ENCODE peak calls at places on chromosomes 1 and 21, in six cellular contexts. R, W, X, M, Y and K are unnamed samples.

GRCh38 chr1:4696753-4697152 is 42.3 kb downstream of the AJAP1 start:
- DNase-seq in X (no peak), W (peak), R (no peak), Y (no peak), M (no peak), K (no peak)

GRCh38 chr1:231181271-231181670 is 19.4 kb downstream of the TRIM67 start:
- DNase-seq in Y (no peak), W (no peak), X (no peak), M (no peak), R (no peak), K (no peak)

GRCh38 chr1:10947181-10947580 is 65.3 kb upstream of the TARDBP start:
- DNase-seq in W (peak), Y (no peak), X (no peak), R (no peak), M (no peak), K (no peak)

GRCh38 chr1:246161626-246162025 is 345.5 kb downstream of the SMYD3 start:
- DNase-seq in M (no peak), X (no peak), R (peak), Y (no peak), W (no peak), K (no peak)

GRCh38 chr1:36134805-36135339 is 9.8 kb upstream of the COL8A2 start:
- DNase-seq in R (peak), Y (peak), M (no peak), W (no peak), X (peak), K (peak)

GRCh38 chr1:21869620-21870121 is 57.6 kb downstream of the LDLRAD2 start:
- DNase-seq in R (peak), W (peak), X (peak), M (no peak), Y (peak), K (no peak)

GRCh38 chr1:118504231-118504644 is 319.2 kb upstream of the SPAG17 start:
- DNase-seq in R (no peak), X (no peak), Y (no peak), M (no peak), W (no peak), K (no peak)

GRCh38 chr21:34197561-34197960 is 124.2 kb downstream of the MRPS6 start:
- DNase-seq in M (no peak), W (no peak), X (no peak), Y (no peak), R (no peak), K (peak)

GRCh38 chr1:20787775-20788488 is 825 bp upstream of the HP1BP3 start:
- DNase-seq in X (peak), W (no peak), R (peak), M (no peak), Y (no peak), K (peak)

GRCh38 chr1:198157847-198158765 is 1.3 kb downstream of the NEK7 start:
- DNase-seq in M (no peak), W (no peak), X (no peak), R (peak), Y (no peak), K (peak)

GRCh38 chr1:32623775-32624174 is 26.6 kb downstream of the ZBTB8OS start:
- DNase-seq in Y (no peak), R (no peak), X (no peak), M (no peak), W (no peak), K (no peak)

GRCh38 chr1:215052656-215053055 is 29.9 kb upstream of the KCNK2 start:
- DNase-seq in R (no peak), Y (no peak), M (no peak), X (no peak), W (no peak), K (no peak)

GRCh38 chr1:162443906-162444305 is 32.0 kb upstream of the SH2D1B start:
- DNase-seq in Y (no peak), W (no peak), M (no peak), R (no peak), X (no peak), K (no peak)

GRCh38 chr1:184685116-184685515 is 69.5 kb downstream of the EDEM3 start:
- DNase-seq in M (no peak), R (no peak), Y (peak), W (no peak), X (no peak), K (no peak)

GRCh38 chr1:182839209-182840065 is at the start of gene DHX9:
- DNase-seq in M (peak), X (peak), W (peak), Y (peak), R (peak), K (peak)

GRCh38 chr1:182845379-182845778 is 6.2 kb downstream of the DHX9 start:
- DNase-seq in R (no peak), W (no peak), X (no peak), M (no peak), Y (no peak), K (no peak)

GRCh38 chr1:182842265-182842664 is 3.1 kb downstream of the DHX9 start:
- DNase-seq in R (no peak), W (no peak), M (no peak), X (no peak), Y (no peak), K (no peak)

GRCh38 chr1:182845894-182846293 is 6.7 kb downstream of the DHX9 start:
- DNase-seq in R (no peak), M (no peak), X (no peak), W (no peak), Y (no peak), K (no peak)

GRCh38 chr1:182841368-182841988 is 2.3 kb downstream of the DHX9 start:
- DNase-seq in X (no peak), M (no peak), R (peak), Y (no peak), W (no peak), K (peak)
- H3K4me3 ChIP-seq in X (no peak), M (peak), R (peak), Y (no peak), W (peak), K (peak)

DNA sequence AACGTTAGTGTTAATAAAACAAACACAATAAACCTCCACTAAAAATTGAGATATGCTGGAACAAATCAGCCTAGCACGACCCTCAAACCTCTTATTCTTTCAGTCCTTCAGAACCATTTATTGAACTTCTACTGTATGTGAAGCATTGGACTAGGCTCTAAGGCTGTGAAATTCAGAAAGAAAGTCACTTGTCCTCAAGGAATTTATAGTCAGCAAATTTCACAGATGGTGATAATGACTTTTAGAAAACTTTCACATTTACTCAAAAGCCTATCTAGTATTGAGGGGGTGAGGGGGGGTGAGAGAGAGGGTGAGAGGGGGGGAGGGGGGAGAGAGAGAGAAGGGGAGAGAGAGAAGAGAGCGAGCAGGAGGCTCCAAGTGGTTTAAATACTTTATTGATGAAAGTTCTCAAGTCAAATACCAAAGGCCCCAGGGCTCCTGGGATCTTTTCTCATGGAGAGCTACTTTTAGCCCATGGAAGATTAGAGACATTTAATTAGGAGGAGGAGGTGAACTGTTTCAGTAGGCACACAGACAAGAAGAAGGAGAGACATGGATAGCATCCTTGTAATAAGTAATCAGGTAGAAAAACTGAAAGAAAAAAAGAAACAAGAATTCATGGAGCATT is 66.3 kb upstream of the SSX2IP start:
- DNase-seq in Y (no peak), M (no peak), W (no peak), X (no peak), R (no peak), K (no peak)
- TF ChIP-seq POLR2A in Y (no peak), M (no peak), W (no peak), X (no peak), R (no peak), K (no peak)

GRCh38 chr1:199956005-199956404 is 71.5 kb upstream of the NR5A2 start:
- DNase-seq in X (peak), W (no peak), R (no peak), M (no peak), Y (no peak), K (no peak)
- TF ChIP-seq CTCF in X (no peak), W (no peak), R (no peak), M (no peak), Y (no peak), K (no peak)

DNA sequence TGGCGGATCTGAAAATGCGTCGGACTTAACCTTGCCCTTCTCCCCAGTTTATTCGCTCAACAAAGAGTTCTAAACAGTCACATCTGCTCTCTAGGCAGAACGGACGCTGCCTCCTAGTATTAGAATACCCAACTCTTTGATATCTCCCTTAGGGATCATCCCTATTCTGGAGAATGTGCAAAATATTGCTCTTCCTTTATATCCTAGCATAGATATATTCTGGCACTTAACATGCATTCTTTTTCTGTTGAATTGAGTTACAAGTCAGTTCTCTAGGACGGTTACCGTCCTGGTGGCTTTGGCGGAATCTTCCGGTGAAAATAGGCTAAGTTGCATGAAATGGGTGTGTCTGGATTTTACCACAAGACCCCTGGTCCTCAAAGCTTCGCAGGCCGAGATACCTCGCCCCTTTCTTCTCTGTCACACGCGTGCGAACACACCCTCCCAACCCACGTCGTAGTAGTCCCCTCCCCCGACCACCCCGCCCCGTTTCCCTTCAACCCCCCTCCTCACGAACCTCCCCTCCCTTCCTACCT is 494 bp upstream of the DNAJC6 start:
- DNase-seq in X (no peak), R (no peak), W (no peak), M (no peak), Y (no peak), K (no peak)
- H3K4me3 ChIP-seq in X (peak), R (no peak), W (peak), M (peak), Y (peak), K (no peak)